ENCODE peak calls at places on chromosomes 12 and 14, in seven cellular contexts. X is spleen; E is heart left ventricle; U is left ventricle myocardium superior; N is HuH-7.5; Q is naive thymus-derived CD8-positive, alpha-beta T cell; C is RWPE1. Z is an unnamed sample.

GRCh38 chr14:51160871-51161270 is 66.0 kb upstream of the TRIM9 start:
- DNase-seq in X (no peak), E (no peak), U (no peak), N (no peak), Q (no peak), C (no peak), Z (no peak)

GRCh38 chr12:128840862-128841468 is 12.3 kb upstream of the GLT1D1 start:
- DNase-seq in X (peak; percentile 28), E (no peak), U (no peak), N (no peak), Q (no peak), C (no peak), Z (peak; percentile 9)

GRCh38 chr12:130456375-130457199 is 118.9 kb downstream of the PIWIL1 start:
- DNase-seq in X (no peak), E (peak; percentile 52), U (peak; percentile 73), N (no peak), Q (no peak), C (no peak), Z (no peak)

GRCh38 chr14:89365071-89365801 is 51.8 kb downstream of the FOXN3 start:
- DNase-seq in X (no peak), E (peak; percentile 49), U (no peak), N (no peak), Q (peak; percentile 70), C (no peak), Z (no peak)

GRCh38 chr12:12180575-12180974 is 86.3 kb downstream of the LRP6 start:
- DNase-seq in X (no peak), E (no peak), U (no peak), N (no peak), Q (no peak), C (no peak), Z (no peak)

GRCh38 chr14:101187816-101188570 is 284.5 kb upstream of the RTL1 start:
- DNase-seq in X (peak; percentile 52), E (no peak), U (no peak), N (no peak), Q (no peak), C (no peak), Z (no peak)

GRCh38 chr12:59080101-59080500 is 159.8 kb upstream of the LRIG3 start:
- DNase-seq in X (no peak), E (no peak), U (no peak), N (no peak), Q (no peak), C (no peak), Z (no peak)

GRCh38 chr12:119229837-119230236 is 51.1 kb downstream of the HSPB8 start:
- DNase-seq in X (no peak), E (peak; percentile 46), U (no peak), N (peak; percentile 40), Q (no peak), C (peak; percentile 68), Z (no peak)

GRCh38 chr14:74786916-74787315 is 23.8 kb downstream of the YLPM1 start:
- DNase-seq in X (no peak), E (no peak), U (no peak), N (no peak), Q (no peak), C (no peak), Z (no peak)

GRCh38 chr12:52181757-52182156 is 10.1 kb downstream of the KRT80 start:
- DNase-seq in X (no peak), E (no peak), U (peak; percentile 25), N (no peak), Q (no peak), C (peak; percentile 67), Z (no peak)

GRCh38 chr12:63353559-63353958 is 202.6 kb upstream of the AVPR1A start:
- DNase-seq in X (no peak), E (no peak), U (no peak), N (no peak), Q (no peak), C (peak; percentile 28), Z (no peak)

GRCh38 chr12:8860165-8860961 is 37.9 kb downstream of the A2ML1 start:
- DNase-seq in X (no peak), E (no peak), U (peak; percentile 35), N (no peak), Q (peak; percentile 27), C (no peak), Z (no peak)

GRCh38 chr12:1972856-1973317 is 31.4 kb downstream of the DCP1B start:
- DNase-seq in X (no peak), E (peak; percentile 54), U (peak; percentile 57), N (no peak), Q (no peak), C (no peak), Z (peak; percentile 95)